ENCODE peak calls at places on chromosome X, in nine cellular contexts. A is progenitor cell of endocrine pancreas, K is HFF-Myc, E is fibroblast of lung, N is fibroblast of the aortic adventitia, S is tibial artery, Q is gastrocnemius medialis, H is psoas muscle, U is transverse colon. V is an unnamed sample.

GRCh38 chrX:19924285-19924684 is 36.9 kb upstream of the SH3KBP1 start:
- DNase-seq in H (no peak), K (no peak), U (no peak), A (no peak), Q (no peak), N (peak), E (no peak), S (no peak), V (no peak)

GRCh38 chrX:102712216-102712966 is at the start of gene GPRASP2:
- DNase-seq in A (peak), K (no peak), H (peak), E (no peak), N (peak), S (peak), Q (no peak), U (peak), V (peak)

GRCh38 chrX:3345281-3346081 is 971 bp downstream of the MXRA5 start:
- DNase-seq in E (peak), H (peak), K (no peak), U (no peak), A (peak), Q (no peak), S (peak), N (peak), V (no peak)

GRCh38 chrX:40651620-40652223 is 4.4 kb upstream of the CXorf38 start:
- DNase-seq in S (peak), K (peak), Q (no peak), H (peak), U (peak), E (peak), A (peak), N (peak), V (no peak)

GRCh38 chrX:103012945-103013344 is 51.0 kb downstream of the BEX1 start:
- DNase-seq in U (no peak), K (no peak), H (no peak), S (no peak), N (no peak), E (no peak), Q (no peak), A (no peak), V (no peak)

GRCh38 chrX:97672138-97672537 is 788.4 kb downstream of the RPA4 start:
- DNase-seq in S (no peak), A (no peak), K (no peak), E (no peak), H (no peak), U (peak), Q (no peak), N (no peak), V (no peak)

GRCh38 chrX:80237072-80237471 is 183.2 kb upstream of the TENT5D start:
- DNase-seq in E (no peak), A (no peak), N (peak), U (no peak), K (no peak), Q (no peak), H (no peak), S (no peak), V (no peak)

GRCh38 chrX:130166503-130166777 is 799 bp upstream of the AIFM1 start:
- DNase-seq in H (no peak), N (no peak), A (no peak), K (no peak), Q (no peak), E (no peak), S (no peak), U (no peak), V (no peak)

GRCh38 chrX:108224727-108225455 is 133.3 kb downstream of the ATG4A start:
- DNase-seq in H (no peak), Q (no peak), U (no peak), E (peak), N (peak), K (no peak), A (peak), S (no peak), V (peak)

GRCh38 chrX:7941390-7942042 is 14.3 kb upstream of the PNPLA4 start:
- DNase-seq in A (peak), Q (no peak), K (peak), U (peak), H (no peak), S (no peak), E (peak), N (peak), V (no peak)

GRCh38 chrX:130083656-130084382 is 26.5 kb downstream of the ELF4 start:
- DNase-seq in Q (no peak), S (no peak), K (no peak), E (no peak), A (no peak), U (no peak), H (no peak), N (no peak), V (no peak)

GRCh38 chrX:16892504-16893362 is 22.6 kb upstream of the RBBP7 start:
- DNase-seq in H (peak), U (peak), Q (peak), K (peak), E (peak), S (peak), N (peak), A (peak), V (peak)

GRCh38 chrX:103628386-103629290 is at the start of gene TCEAL1:
- DNase-seq in E (peak), S (peak), U (peak), N (peak), H (peak), A (peak), Q (peak), K (no peak), V (no peak)

GRCh38 chrX:24371391-24371972 is 11.0 kb downstream of the SUPT20HL1 start:
- DNase-seq in H (peak), Q (no peak), N (peak), S (peak), K (peak), A (peak), U (peak), E (peak), V (no peak)

GRCh38 chrX:70656304-70656703 is 211.7 kb downstream of the DLG3 start:
- DNase-seq in H (no peak), K (no peak), E (no peak), Q (no peak), N (no peak), A (no peak), S (no peak), U (no peak), V (no peak)

GRCh38 chrX:105190252-105190853 is 30.1 kb downstream of the TEX13A start:
- DNase-seq in Q (no peak), K (peak), S (no peak), E (peak), U (peak), H (no peak), A (no peak), N (peak), V (no peak)

GRCh38 chrX:15894724-15895123 is 40.1 kb upstream of the AP1S2 start:
- DNase-seq in Q (no peak), S (no peak), A (no peak), N (no peak), U (no peak), E (no peak), H (no peak), K (no peak), V (no peak)

GRCh38 chrX:150504399-150505186 is 63.8 kb upstream of the MTM1 start:
- DNase-seq in S (no peak), A (no peak), N (peak), Q (no peak), E (no peak), H (no peak), K (no peak), U (no peak), V (no peak)

GRCh38 chrX:39011454-39012204 is 210.4 kb downstream of the MID1IP1 start:
- DNase-seq in Q (no peak), H (no peak), A (no peak), E (peak), N (peak), U (peak), K (no peak), S (peak), V (no peak)

GRCh38 chrX:53681661-53682060 is 4.9 kb downstream of the HUWE1 start:
- DNase-seq in A (no peak), U (no peak), K (no peak), N (peak), E (peak), H (no peak), S (no peak), Q (no peak), V (no peak)

GRCh38 chrX:11406109-11406755 is 113.0 kb downstream of the AMELX start:
- DNase-seq in E (peak), U (no peak), A (no peak), N (no peak), S (no peak), Q (no peak), H (no peak), K (no peak), V (no peak)

GRCh38 chrX:19852014-19853005 is 35.1 kb downstream of the SH3KBP1 start:
- DNase-seq in U (no peak), H (no peak), E (peak), N (peak), A (no peak), S (no peak), Q (no peak), K (no peak), V (no peak)

GRCh38 chrX:125132274-125132673 is 187.4 kb upstream of the TEX13C start:
- DNase-seq in E (no peak), Q (no peak), S (no peak), K (no peak), A (no peak), H (no peak), U (no peak), N (no peak), V (no peak)

GRCh38 chrX:125131146-125131545 is 188.5 kb upstream of the TEX13C start:
- DNase-seq in K (no peak), N (no peak), Q (no peak), U (no peak), A (no peak), S (no peak), E (no peak), H (no peak), V (no peak)
- TF ChIP-seq CTCF in K (no peak), N (no peak), Q (no peak), U (no peak), A (peak), S (no peak), E (no peak), H (no peak), V (peak)

DNA sequence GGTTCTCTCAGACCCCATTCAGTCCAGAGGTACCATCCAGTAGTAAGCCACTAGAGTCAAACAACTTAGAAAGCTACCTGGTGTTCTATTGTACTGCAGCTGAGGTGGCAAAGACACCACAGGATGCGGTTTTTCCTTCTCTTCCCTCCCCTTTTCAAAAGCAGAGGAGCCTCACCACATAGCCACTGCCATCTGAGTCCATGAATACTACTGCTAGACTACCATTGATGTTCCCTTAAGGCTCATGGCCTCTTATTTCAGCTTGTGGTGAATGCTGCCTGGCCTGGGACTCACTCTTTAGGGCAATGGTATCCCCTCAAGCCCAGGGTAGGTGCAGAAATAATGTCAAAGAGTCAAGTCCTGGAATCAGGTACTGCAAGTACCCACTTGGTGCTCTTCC is 41.8 kb upstream of the KLHL4 start:
- DNase-seq in N (no peak), S (no peak), H (no peak), Q (no peak), U (no peak), E (no peak), K (no peak), A (no peak), V (no peak)
- TF ChIP-seq CTCF in N (no peak), S (no peak), H (no peak), Q (no peak), U (no peak), E (no peak), K (no peak), A (no peak), V (no peak)

GRCh38 chrX:106964290-106964689 is 35.7 kb downstream of the MORC4 start:
- DNase-seq in S (no peak), U (no peak), N (no peak), K (no peak), A (no peak), H (no peak), E (no peak), Q (no peak), V (no peak)

GRCh38 chrX:106963111-106963510 is 36.9 kb downstream of the MORC4 start:
- DNase-seq in Q (no peak), H (no peak), U (no peak), S (no peak), A (no peak), K (no peak), N (peak), E (peak), V (no peak)

GRCh38 chrX:106957856-106958255 is 37.7 kb downstream of the CLDN2 start:
- DNase-seq in Q (no peak), E (no peak), N (no peak), H (no peak), K (peak), S (no peak), U (no peak), A (no peak), V (no peak)

GRCh38 chrX:106955004-106955772 is 35.0 kb downstream of the CLDN2 start:
- DNase-seq in E (peak), K (no peak), H (no peak), Q (no peak), U (no peak), S (no peak), A (no peak), N (peak), V (no peak)

DNA sequence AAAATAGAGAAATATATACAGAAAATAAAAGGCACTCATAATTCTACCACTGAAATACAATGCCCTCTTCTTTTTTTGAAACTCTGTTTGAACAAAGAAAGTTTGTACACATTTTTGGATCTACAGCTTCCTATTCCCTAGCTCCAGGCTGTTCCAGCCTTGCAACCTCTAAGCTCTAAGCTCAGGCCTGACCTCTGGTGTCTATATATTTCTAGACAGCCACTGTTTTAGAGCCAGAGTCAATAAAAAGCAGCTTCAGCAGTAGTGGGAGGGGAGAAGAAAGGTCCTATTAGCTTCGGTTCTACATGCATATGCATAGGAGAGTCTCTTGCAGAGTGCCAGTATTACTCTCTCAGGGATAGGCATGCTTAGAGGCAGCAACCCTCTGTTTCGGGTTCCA is 39.7 kb downstream of the CLDN2 start:
- DNase-seq in E (peak), Q (no peak), K (no peak), N (peak), U (no peak), A (no peak), H (no peak), S (no peak), V (no peak)
- TF ChIP-seq CTCF in E (no peak), Q (no peak), K (peak), N (peak), U (no peak), A (peak), H (no peak), S (no peak), V (peak)

GRCh38 chrX:119223784-119224183 is 12.3 kb upstream of the PGRMC1 start:
- DNase-seq in E (no peak), S (no peak), H (no peak), Q (no peak), N (no peak), U (no peak), K (no peak), A (no peak), V (no peak)

GRCh38 chrX:119222932-119223331 is 13.2 kb upstream of the PGRMC1 start:
- DNase-seq in A (no peak), H (no peak), N (no peak), Q (no peak), E (no peak), U (no peak), K (no peak), S (no peak), V (no peak)

DNA sequence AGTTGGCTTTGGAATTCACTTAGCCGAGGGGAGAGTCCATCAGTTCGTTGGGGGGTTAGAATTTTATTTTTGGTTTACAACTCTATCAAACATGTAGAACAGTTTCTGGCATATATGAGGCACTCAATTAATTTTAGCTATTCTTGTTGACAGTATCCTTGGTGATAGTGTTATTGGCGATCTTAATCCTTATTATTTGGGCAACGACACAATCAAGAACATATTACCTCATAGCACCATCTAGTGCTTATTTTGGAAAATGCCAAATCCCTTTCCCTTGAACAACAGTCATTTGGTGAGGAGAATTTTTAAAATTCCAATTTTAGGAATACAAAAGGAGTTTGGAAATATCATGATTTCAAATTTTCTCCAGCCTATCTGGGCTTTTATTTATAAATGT is 17.9 kb upstream of the PGRMC1 start:
- DNase-seq in K (no peak), S (no peak), Q (no peak), U (no peak), A (no peak), N (peak), H (no peak), E (peak), V (no peak)
- TF ChIP-seq CTCF in K (peak), S (peak), Q (peak), U (peak), A (peak), N (peak), H (peak), E (peak), V (peak)

GRCh38 chrX:113966791-113967190 is 617.1 kb upstream of the HTR2C start:
- DNase-seq in S (no peak), K (no peak), Q (no peak), A (no peak), E (no peak), U (no peak), H (no peak), N (no peak), V (no peak)
- TF ChIP-seq CTCF in S (no peak), K (no peak), Q (no peak), A (no peak), E (no peak), U (no peak), H (no peak), N (no peak), V (no peak)

GRCh38 chrX:26788402-26788998 is 572.5 kb downstream of the MAGEB5 start:
- DNase-seq in S (no peak), N (peak), E (peak), K (no peak), Q (no peak), H (no peak), U (no peak), A (no peak), V (no peak)

GRCh38 chrX:26778320-26778888 is 562.4 kb downstream of the MAGEB5 start:
- DNase-seq in S (no peak), K (no peak), A (no peak), N (no peak), H (no peak), U (no peak), E (no peak), Q (no peak), V (no peak)

GRCh38 chrX:26783512-26784225 is 567.7 kb downstream of the MAGEB5 start:
- DNase-seq in E (peak), K (no peak), U (no peak), S (no peak), N (peak), A (no peak), H (no peak), Q (no peak), V (no peak)
- TF ChIP-seq CTCF in E (peak), K (peak), U (peak), S (peak), N (peak), A (peak), H (peak), Q (no peak), V (peak)

DNA sequence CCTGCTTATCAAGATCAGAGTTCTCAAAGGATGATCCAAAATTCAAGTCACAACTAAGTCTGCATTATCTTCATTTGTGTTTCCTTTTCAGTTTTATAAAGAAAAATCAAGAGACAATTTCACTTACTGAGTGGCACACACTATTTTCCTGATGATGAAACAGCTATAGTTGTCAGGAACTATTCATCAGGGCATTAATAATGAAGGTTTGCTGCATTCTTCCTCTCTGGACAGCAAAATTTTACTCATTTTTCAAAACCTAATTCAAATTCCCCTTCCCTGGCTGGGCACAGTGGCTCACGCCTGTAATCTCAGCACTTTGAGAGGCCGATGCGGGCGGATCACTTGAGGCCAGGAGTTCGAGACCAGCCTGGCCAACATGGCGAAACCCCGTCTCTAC is 83.5 kb upstream of the SMIM10 start:
- DNase-seq in N (no peak), E (no peak), A (no peak), S (no peak), K (no peak), Q (no peak), H (no peak), U (no peak), V (no peak)
- TF ChIP-seq CTCF in N (no peak), E (no peak), A (no peak), S (no peak), K (no peak), Q (no peak), H (no peak), U (no peak), V (no peak)

GRCh38 chrX:68708503-68709290 is 61.2 kb downstream of the STARD8 start:
- DNase-seq in Q (no peak), H (no peak), K (no peak), E (no peak), N (no peak), U (no peak), S (no peak), A (no peak), V (no peak)
- TF ChIP-seq CTCF in Q (no peak), H (no peak), K (no peak), E (no peak), N (no peak), U (no peak), S (no peak), A (no peak), V (no peak)

GRCh38 chrX:153689654-153690465 is 2.1 kb downstream of the SLC6A8 start:
- DNase-seq in U (no peak), S (no peak), N (no peak), K (no peak), H (no peak), A (no peak), E (no peak), Q (no peak), V (no peak)
- TF ChIP-seq CTCF in U (no peak), S (no peak), N (peak), K (peak), H (no peak), A (peak), E (no peak), Q (peak), V (peak)